ENCODE peak calls at places on chromosomes 2 and 18, in seven cellular contexts. One of them, this sample, is unnamed.

GRCh38 chr2:242010567-242011513 is 141.3 kb downstream of the RTP5 start:
- DNase-seq in left cardiac atrium: no peak
- DNase-seq in mesendoderm: no peak
- DNase-seq in NCI-H460: no peak
- DNase-seq in NCI-H524: no peak
- DNase-seq in CD8-positive, alpha-beta memory T cell: no peak
- DNase-seq in stomach: no peak
- DNase-seq in this sample: no peak

GRCh38 chr2:209986405-209986804 is 16.0 kb upstream of the RPE start:
- DNase-seq in stomach: no peak
- DNase-seq in NCI-H524: no peak
- DNase-seq in mesendoderm: no peak
- DNase-seq in CD8-positive, alpha-beta memory T cell: no peak
- DNase-seq in left cardiac atrium: no peak
- DNase-seq in NCI-H460: no peak
- DNase-seq in this sample: no peak

GRCh38 chr2:203463176-203463797 is 71.8 kb downstream of the RAPH1 start:
- DNase-seq in left cardiac atrium: no peak
- DNase-seq in mesendoderm: no peak
- DNase-seq in CD8-positive, alpha-beta memory T cell: no peak
- DNase-seq in NCI-H524: no peak
- DNase-seq in NCI-H460: no peak
- DNase-seq in stomach: no peak
- DNase-seq in this sample: no peak

GRCh38 chr18:52237551-52237950 is 102.4 kb upstream of the DCC start:
- DNase-seq in left cardiac atrium: no peak
- DNase-seq in NCI-H460: peak; percentile 31
- DNase-seq in CD8-positive, alpha-beta memory T cell: no peak
- DNase-seq in stomach: no peak
- DNase-seq in NCI-H524: no peak
- DNase-seq in mesendoderm: no peak
- DNase-seq in this sample: no peak

GRCh38 chr2:129905664-129906081 is 73.8 kb upstream of the RAB6C start:
- DNase-seq in NCI-H460: no peak
- DNase-seq in CD8-positive, alpha-beta memory T cell: no peak
- DNase-seq in stomach: peak; percentile 23
- DNase-seq in left cardiac atrium: no peak
- DNase-seq in NCI-H524: no peak
- DNase-seq in mesendoderm: no peak
- DNase-seq in this sample: no peak

GRCh38 chr2:178211943-178212342 is 17.6 kb downstream of the OSBPL6 start:
- DNase-seq in NCI-H524: no peak
- DNase-seq in NCI-H460: no peak
- DNase-seq in stomach: no peak
- DNase-seq in left cardiac atrium: no peak
- DNase-seq in CD8-positive, alpha-beta memory T cell: no peak
- DNase-seq in mesendoderm: peak; percentile 77
- DNase-seq in this sample: no peak

GRCh38 chr2:10765461-10765860 is 44.0 kb downstream of the ATP6V1C2 start:
- DNase-seq in NCI-H524: no peak
- DNase-seq in left cardiac atrium: no peak
- DNase-seq in CD8-positive, alpha-beta memory T cell: no peak
- DNase-seq in mesendoderm: no peak
- DNase-seq in NCI-H460: no peak
- DNase-seq in stomach: no peak
- DNase-seq in this sample: no peak

GRCh38 chr2:12701786-12702660 is 14.7 kb upstream of the TRIB2 start:
- DNase-seq in CD8-positive, alpha-beta memory T cell: no peak
- DNase-seq in stomach: no peak
- DNase-seq in mesendoderm: no peak
- DNase-seq in NCI-H524: peak; percentile 15
- DNase-seq in NCI-H460: no peak
- DNase-seq in left cardiac atrium: no peak
- DNase-seq in this sample: no peak

GRCh38 chr2:164542584-164543021 is 78.7 kb downstream of the GRB14 start:
- DNase-seq in stomach: no peak
- DNase-seq in left cardiac atrium: no peak
- DNase-seq in CD8-positive, alpha-beta memory T cell: no peak
- DNase-seq in NCI-H524: no peak
- DNase-seq in mesendoderm: no peak
- DNase-seq in NCI-H460: no peak
- DNase-seq in this sample: no peak

GRCh38 chr2:150142561-150142960 is 344.9 kb downstream of the RND3 start:
- DNase-seq in stomach: no peak
- DNase-seq in NCI-H460: no peak
- DNase-seq in left cardiac atrium: no peak
- DNase-seq in mesendoderm: no peak
- DNase-seq in CD8-positive, alpha-beta memory T cell: no peak
- DNase-seq in NCI-H524: no peak
- DNase-seq in this sample: no peak

GRCh38 chr2:169771612-169772011 is 27.1 kb upstream of the SSB start:
- DNase-seq in CD8-positive, alpha-beta memory T cell: no peak
- DNase-seq in mesendoderm: no peak
- DNase-seq in NCI-H460: no peak
- DNase-seq in NCI-H524: no peak
- DNase-seq in stomach: no peak
- DNase-seq in left cardiac atrium: no peak
- DNase-seq in this sample: no peak

GRCh38 chr2:118309201-118310015 is 221.1 kb downstream of the INSIG2 start:
- DNase-seq in mesendoderm: peak; percentile 22
- DNase-seq in stomach: no peak
- DNase-seq in CD8-positive, alpha-beta memory T cell: no peak
- DNase-seq in NCI-H460: no peak
- DNase-seq in NCI-H524: no peak
- DNase-seq in left cardiac atrium: no peak
- DNase-seq in this sample: no peak

GRCh38 chr2:230908094-230908594 is 16.9 kb downstream of the GPR55 start:
- DNase-seq in left cardiac atrium: no peak
- DNase-seq in stomach: peak; percentile 22
- DNase-seq in NCI-H524: no peak
- DNase-seq in CD8-positive, alpha-beta memory T cell: no peak
- DNase-seq in NCI-H460: no peak
- DNase-seq in mesendoderm: no peak
- DNase-seq in this sample: peak; percentile 5

GRCh38 chr2:70010222-70011111 is 49.0 kb upstream of the ASPRV1 start:
- DNase-seq in stomach: peak; percentile 64
- DNase-seq in left cardiac atrium: peak; percentile 31
- DNase-seq in CD8-positive, alpha-beta memory T cell: no peak
- DNase-seq in NCI-H460: no peak
- DNase-seq in NCI-H524: no peak
- DNase-seq in mesendoderm: no peak
- DNase-seq in this sample: peak; percentile 23

GRCh38 chr2:47193607-47194006 is 38.5 kb upstream of the STPG4 start:
- DNase-seq in NCI-H524: no peak
- DNase-seq in mesendoderm: no peak
- DNase-seq in stomach: no peak
- DNase-seq in NCI-H460: no peak
- DNase-seq in CD8-positive, alpha-beta memory T cell: no peak
- DNase-seq in left cardiac atrium: no peak
- DNase-seq in this sample: no peak

GRCh38 chr2:108459441-108459840 is 10.4 kb downstream of the GCC2 start:
- DNase-seq in NCI-H460: no peak
- DNase-seq in stomach: no peak
- DNase-seq in NCI-H524: no peak
- DNase-seq in left cardiac atrium: no peak
- DNase-seq in CD8-positive, alpha-beta memory T cell: no peak
- DNase-seq in mesendoderm: no peak
- DNase-seq in this sample: no peak

This sample was measured in B cell.